ENCODE peak calls at places on chromosomes 7 and 10, in six cellular contexts. One of them, this sample, is unnamed.

GRCh38 chr7:93799750-93800357 is 90.7 kb downstream of the TFPI2 start:
- DNase-seq in mammary epithelial cell: peak
- DNase-seq in foreskin fibroblast: peak
- DNase-seq in adrenal gland: no peak
- DNase-seq in brain microvascular endothelial cell: no peak
- DNase-seq in RWPE1: peak
- DNase-seq in this sample: no peak

GRCh38 chr10:94097656-94098055 is 103.9 kb downstream of the PLCE1 start:
- DNase-seq in adrenal gland: no peak
- DNase-seq in brain microvascular endothelial cell: peak
- DNase-seq in mammary epithelial cell: no peak
- DNase-seq in RWPE1: no peak
- DNase-seq in foreskin fibroblast: peak
- DNase-seq in this sample: no peak

GRCh38 chr7:81111358-81111757 is 192.5 kb upstream of the SEMA3C start:
- DNase-seq in RWPE1: peak
- DNase-seq in mammary epithelial cell: peak
- DNase-seq in brain microvascular endothelial cell: peak
- DNase-seq in foreskin fibroblast: peak
- DNase-seq in adrenal gland: no peak
- DNase-seq in this sample: no peak

GRCh38 chr7:55107946-55108345 is 89.1 kb downstream of the EGFR start:
- DNase-seq in RWPE1: no peak
- DNase-seq in brain microvascular endothelial cell: no peak
- DNase-seq in foreskin fibroblast: peak
- DNase-seq in mammary epithelial cell: peak
- DNase-seq in adrenal gland: peak
- DNase-seq in this sample: no peak

GRCh38 chr7:158751743-158752142 is 47.1 kb upstream of the NCAPG2 start:
- DNase-seq in RWPE1: no peak
- DNase-seq in adrenal gland: no peak
- DNase-seq in mammary epithelial cell: no peak
- DNase-seq in brain microvascular endothelial cell: no peak
- DNase-seq in foreskin fibroblast: no peak
- DNase-seq in this sample: no peak

GRCh38 chr10:69757553-69758309 is 44.0 kb upstream of the COL13A1 start:
- DNase-seq in mammary epithelial cell: peak
- DNase-seq in RWPE1: no peak
- DNase-seq in foreskin fibroblast: peak
- DNase-seq in adrenal gland: peak
- DNase-seq in brain microvascular endothelial cell: no peak
- DNase-seq in this sample: peak

GRCh38 chr10:118112496-118113125 is 65.9 kb upstream of the RAB11FIP2 start:
- DNase-seq in adrenal gland: no peak
- DNase-seq in foreskin fibroblast: no peak
- DNase-seq in brain microvascular endothelial cell: no peak
- DNase-seq in mammary epithelial cell: no peak
- DNase-seq in RWPE1: no peak
- DNase-seq in this sample: no peak

GRCh38 chr10:70880077-70880534 is 8.3 kb downstream of the PCBD1 start:
- DNase-seq in mammary epithelial cell: peak
- DNase-seq in brain microvascular endothelial cell: peak
- DNase-seq in RWPE1: peak
- DNase-seq in foreskin fibroblast: peak
- DNase-seq in adrenal gland: peak
- DNase-seq in this sample: peak

GRCh38 chr7:1854521-1855395 is 184.7 kb downstream of the ELFN1 start:
- DNase-seq in adrenal gland: peak
- DNase-seq in foreskin fibroblast: peak
- DNase-seq in RWPE1: no peak
- DNase-seq in mammary epithelial cell: no peak
- DNase-seq in brain microvascular endothelial cell: no peak
- DNase-seq in this sample: no peak

GRCh38 chr7:39016609-39017008 is 38.9 kb downstream of the POU6F2 start:
- DNase-seq in brain microvascular endothelial cell: no peak
- DNase-seq in foreskin fibroblast: no peak
- DNase-seq in RWPE1: no peak
- DNase-seq in mammary epithelial cell: no peak
- DNase-seq in adrenal gland: no peak
- DNase-seq in this sample: peak

GRCh38 chr7:119090851-119091250 is 866.3 kb downstream of the ANKRD7 start:
- DNase-seq in foreskin fibroblast: no peak
- DNase-seq in brain microvascular endothelial cell: no peak
- DNase-seq in mammary epithelial cell: peak
- DNase-seq in adrenal gland: no peak
- DNase-seq in RWPE1: no peak
- DNase-seq in this sample: no peak

GRCh38 chr10:117221156-117221711 is 19.7 kb upstream of the SLC18A2 start:
- DNase-seq in brain microvascular endothelial cell: peak
- DNase-seq in mammary epithelial cell: peak
- DNase-seq in foreskin fibroblast: no peak
- DNase-seq in RWPE1: peak
- DNase-seq in adrenal gland: no peak
- DNase-seq in this sample: peak

GRCh38 chr7:8246020-8246419 is 15.9 kb downstream of the ICA1 start:
- DNase-seq in adrenal gland: no peak
- DNase-seq in mammary epithelial cell: no peak
- DNase-seq in RWPE1: no peak
- DNase-seq in brain microvascular endothelial cell: no peak
- DNase-seq in foreskin fibroblast: no peak
- DNase-seq in this sample: no peak

GRCh38 chr7:7902845-7903244 is 65.8 kb upstream of the GLCCI1 start:
- DNase-seq in brain microvascular endothelial cell: no peak
- DNase-seq in mammary epithelial cell: no peak
- DNase-seq in adrenal gland: no peak
- DNase-seq in foreskin fibroblast: no peak
- DNase-seq in RWPE1: no peak
- DNase-seq in this sample: no peak

GRCh38 chr7:135930565-135931423 is 46.4 kb downstream of the MTPN start:
- DNase-seq in adrenal gland: no peak
- DNase-seq in brain microvascular endothelial cell: peak
- DNase-seq in RWPE1: no peak
- DNase-seq in mammary epithelial cell: no peak
- DNase-seq in foreskin fibroblast: peak
- DNase-seq in this sample: no peak

GRCh38 chr10:4683137-4683536 is 142.9 kb upstream of the AKR1E2 start:
- DNase-seq in foreskin fibroblast: no peak
- DNase-seq in adrenal gland: no peak
- DNase-seq in RWPE1: no peak
- DNase-seq in brain microvascular endothelial cell: no peak
- DNase-seq in mammary epithelial cell: no peak
- DNase-seq in this sample: no peak

GRCh38 chr10:126312167-126312566 is 76.1 kb downstream of the ADAM12 start:
- DNase-seq in brain microvascular endothelial cell: no peak
- DNase-seq in RWPE1: no peak
- DNase-seq in mammary epithelial cell: no peak
- DNase-seq in adrenal gland: no peak
- DNase-seq in foreskin fibroblast: no peak
- DNase-seq in this sample: no peak

GRCh38 chr7:50562126-50562525 is 3.1 kb downstream of the DDC start:
- DNase-seq in mammary epithelial cell: no peak
- DNase-seq in adrenal gland: no peak
- DNase-seq in foreskin fibroblast: no peak
- DNase-seq in RWPE1: no peak
- DNase-seq in brain microvascular endothelial cell: no peak
- DNase-seq in this sample: no peak

GRCh38 chr10:28946479-28946878 is 269.2 kb downstream of the BAMBI start:
- DNase-seq in foreskin fibroblast: no peak
- DNase-seq in RWPE1: no peak
- DNase-seq in mammary epithelial cell: no peak
- DNase-seq in brain microvascular endothelial cell: peak
- DNase-seq in adrenal gland: no peak
- DNase-seq in this sample: no peak

GRCh38 chr7:37081436-37081835 is 357.1 kb upstream of the AOAH start:
- DNase-seq in brain microvascular endothelial cell: no peak
- DNase-seq in mammary epithelial cell: peak
- DNase-seq in RWPE1: peak
- DNase-seq in foreskin fibroblast: no peak
- DNase-seq in adrenal gland: no peak
- DNase-seq in this sample: peak

GRCh38 chr7:91089382-91089963 is 174.8 kb upstream of the FZD1 start:
- DNase-seq in mammary epithelial cell: peak
- DNase-seq in foreskin fibroblast: peak
- DNase-seq in brain microvascular endothelial cell: no peak
- DNase-seq in RWPE1: peak
- DNase-seq in adrenal gland: no peak
- DNase-seq in this sample: peak

GRCh38 chr7:87100326-87100725 is 40.9 kb upstream of the ELAPOR2 start:
- DNase-seq in brain microvascular endothelial cell: no peak
- DNase-seq in foreskin fibroblast: no peak
- DNase-seq in mammary epithelial cell: peak
- DNase-seq in RWPE1: peak
- DNase-seq in adrenal gland: no peak
- DNase-seq in this sample: no peak

GRCh38 chr7:116715087-116715486 is 43.1 kb downstream of the MET start:
- DNase-seq in mammary epithelial cell: no peak
- DNase-seq in foreskin fibroblast: peak
- DNase-seq in adrenal gland: no peak
- DNase-seq in RWPE1: no peak
- DNase-seq in brain microvascular endothelial cell: no peak
- DNase-seq in this sample: no peak

GRCh38 chr7:11456574-11456973 is 375.4 kb downstream of the THSD7A start:
- DNase-seq in mammary epithelial cell: no peak
- DNase-seq in foreskin fibroblast: no peak
- DNase-seq in RWPE1: no peak
- DNase-seq in adrenal gland: no peak
- DNase-seq in brain microvascular endothelial cell: no peak
- DNase-seq in this sample: no peak

GRCh38 chr10:70481105-70481504 is 2.5 kb downstream of the PALD1 start:
- DNase-seq in foreskin fibroblast: no peak
- DNase-seq in RWPE1: no peak
- DNase-seq in adrenal gland: no peak
- DNase-seq in mammary epithelial cell: no peak
- DNase-seq in brain microvascular endothelial cell: no peak
- DNase-seq in this sample: no peak

GRCh38 chr7:127980901-127981300 is 50.3 kb downstream of the LRRC4 start:
- DNase-seq in mammary epithelial cell: no peak
- DNase-seq in adrenal gland: no peak
- DNase-seq in brain microvascular endothelial cell: no peak
- DNase-seq in RWPE1: no peak
- DNase-seq in foreskin fibroblast: no peak
- DNase-seq in this sample: no peak

GRCh38 chr10:120735773-120736371 is 115.3 kb upstream of the WDR11 start:
- DNase-seq in foreskin fibroblast: peak
- DNase-seq in mammary epithelial cell: peak
- DNase-seq in adrenal gland: no peak
- DNase-seq in brain microvascular endothelial cell: no peak
- DNase-seq in RWPE1: peak
- DNase-seq in this sample: no peak

GRCh38 chr7:5695037-5695708 is 86.3 kb downstream of the RNF216 start:
- DNase-seq in mammary epithelial cell: peak
- DNase-seq in adrenal gland: peak
- DNase-seq in brain microvascular endothelial cell: peak
- DNase-seq in foreskin fibroblast: peak
- DNase-seq in RWPE1: no peak
- DNase-seq in this sample: no peak
- TF ChIP-seq CTCF in mammary epithelial cell: no peak
- TF ChIP-seq CTCF in adrenal gland: no peak
- TF ChIP-seq CTCF in brain microvascular endothelial cell: no peak
- TF ChIP-seq CTCF in foreskin fibroblast: no peak
- TF ChIP-seq CTCF in RWPE1: no peak
- TF ChIP-seq CTCF in this sample: no peak

DNA sequence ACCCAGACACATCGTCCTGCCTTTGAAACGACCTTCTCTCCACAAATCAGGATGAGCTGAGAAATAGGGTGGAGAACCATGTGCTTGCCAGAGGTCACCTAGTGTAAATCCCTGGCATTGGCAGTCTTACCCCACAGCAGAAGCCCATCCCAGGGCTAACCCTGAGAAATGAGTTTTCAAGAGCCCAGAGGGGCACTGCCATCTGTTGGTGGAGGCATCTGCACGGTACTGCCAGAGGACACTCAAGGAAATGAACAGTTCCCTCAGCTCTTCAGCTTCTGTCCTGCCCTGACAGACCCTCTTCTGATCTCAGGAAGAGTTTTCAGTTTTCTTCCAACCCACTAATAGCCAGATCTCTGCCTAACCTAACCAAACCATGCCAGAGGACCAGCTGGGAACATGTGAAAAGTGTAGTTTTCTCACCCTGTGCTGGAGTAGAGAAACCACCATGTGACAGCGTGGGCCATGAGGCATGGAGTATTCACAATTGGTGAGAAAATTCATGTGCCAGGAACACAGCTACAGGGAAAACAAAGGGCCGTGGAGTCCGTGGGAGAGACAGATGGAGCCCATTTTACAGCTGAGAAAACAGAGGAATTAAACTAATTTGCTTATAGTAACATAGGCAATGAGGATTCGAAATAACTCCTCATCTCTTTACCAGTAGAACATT is 37.7 kb upstream of the ITPRID1 start:
- DNase-seq in adrenal gland: no peak
- DNase-seq in brain microvascular endothelial cell: no peak
- DNase-seq in RWPE1: no peak
- DNase-seq in foreskin fibroblast: no peak
- DNase-seq in mammary epithelial cell: no peak
- DNase-seq in this sample: peak
- TF ChIP-seq CTCF in adrenal gland: no peak
- TF ChIP-seq CTCF in brain microvascular endothelial cell: peak
- TF ChIP-seq CTCF in RWPE1: no peak
- TF ChIP-seq CTCF in foreskin fibroblast: no peak
- TF ChIP-seq CTCF in mammary epithelial cell: peak
- TF ChIP-seq CTCF in this sample: peak

DNA sequence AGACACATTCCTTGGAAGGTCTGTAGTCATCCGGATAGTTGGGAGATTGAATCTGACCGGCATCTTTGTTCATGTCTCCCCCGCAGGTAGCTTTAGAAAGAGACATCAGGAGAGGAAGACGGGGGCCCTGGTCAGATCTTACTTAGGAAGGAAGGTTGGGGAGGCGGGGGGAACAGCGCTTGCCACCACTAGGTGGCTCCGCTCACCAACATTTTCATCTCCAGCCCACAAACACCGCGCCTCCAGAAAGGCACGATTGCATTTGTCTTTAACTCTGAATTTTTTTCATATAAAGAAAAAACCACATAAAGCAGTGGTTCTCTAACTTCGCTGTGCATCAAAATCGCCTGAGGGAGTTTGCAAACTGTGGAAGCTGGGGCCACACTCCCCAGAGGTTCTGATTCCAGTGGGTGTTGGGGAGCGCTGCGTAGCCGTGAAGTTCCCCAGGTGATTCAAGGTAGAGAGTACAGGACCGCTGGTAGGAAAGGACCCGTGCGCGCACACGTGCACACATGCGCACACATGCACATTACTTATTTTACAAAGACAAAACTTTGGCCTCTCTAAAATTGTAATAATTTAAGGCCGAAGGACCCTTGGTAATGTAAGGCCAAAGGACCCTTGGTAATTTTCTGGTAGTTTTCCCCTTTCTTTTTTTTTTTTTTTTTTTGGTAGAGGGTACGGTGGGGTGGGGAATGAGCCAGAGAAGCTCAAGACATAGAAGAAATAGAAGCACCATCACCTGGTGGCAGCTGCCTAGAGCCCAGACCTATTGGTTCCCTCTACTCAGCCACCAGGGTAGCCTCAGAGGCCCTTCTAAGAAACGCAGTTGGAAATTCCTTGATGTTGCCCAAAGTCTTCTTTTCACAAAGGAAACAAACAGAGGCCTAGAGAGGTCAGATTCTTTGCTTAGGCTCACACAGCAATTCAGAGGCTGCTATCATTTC is 37.4 kb upstream of the OPALIN start:
- DNase-seq in mammary epithelial cell: peak
- DNase-seq in RWPE1: peak
- DNase-seq in adrenal gland: peak
- DNase-seq in brain microvascular endothelial cell: peak
- DNase-seq in foreskin fibroblast: peak
- DNase-seq in this sample: peak
- TF ChIP-seq CTCF in mammary epithelial cell: peak
- TF ChIP-seq CTCF in RWPE1: peak
- TF ChIP-seq CTCF in adrenal gland: peak
- TF ChIP-seq CTCF in brain microvascular endothelial cell: peak
- TF ChIP-seq CTCF in foreskin fibroblast: peak
- TF ChIP-seq CTCF in this sample: peak

GRCh38 chr7:27161214-27161720 is 4.1 kb downstream of the HOXA9 start:
- DNase-seq in adrenal gland: no peak
- DNase-seq in RWPE1: no peak
- DNase-seq in foreskin fibroblast: peak
- DNase-seq in brain microvascular endothelial cell: no peak
- DNase-seq in mammary epithelial cell: no peak
- DNase-seq in this sample: no peak
- TF ChIP-seq CTCF in adrenal gland: no peak
- TF ChIP-seq CTCF in RWPE1: peak
- TF ChIP-seq CTCF in foreskin fibroblast: no peak
- TF ChIP-seq CTCF in brain microvascular endothelial cell: no peak
- TF ChIP-seq CTCF in mammary epithelial cell: no peak
- TF ChIP-seq CTCF in this sample: no peak

This sample was measured in Calu3.